ENCODE peak calls at places on chromosomes 2 and 18, in six cellular contexts. Z is T-helper 22 cell, V is caudate nucleus, E is RKO, B is astrocyte of the hippocampus, X is activated B cell treated with CpG ODN at 0.5 μM for 24 hours. D is an unnamed sample.

GRCh38 chr18:29874519-29875098 is 1167.9 kb downstream of the DSC3 start:
- DNase-seq in Z (no peak), V (no peak), E (peak), B (peak), X (no peak), D (no peak)

GRCh38 chr2:201781583-201782051 is 884 bp upstream of the ALS2 start:
- DNase-seq in Z (no peak), V (peak), E (no peak), B (no peak), X (no peak), D (peak)

GRCh38 chr18:12315911-12316310 is 7.9 kb downstream of the TUBB6 start:
- DNase-seq in Z (no peak), V (no peak), E (no peak), B (no peak), X (no peak), D (no peak)

GRCh38 chr2:177633111-177633510 is 240.5 kb downstream of the AGPS start:
- DNase-seq in Z (no peak), V (no peak), E (no peak), B (no peak), X (no peak), D (no peak)

GRCh38 chr18:10822457-10822856 is 296.6 kb downstream of the NAPG start:
- DNase-seq in Z (no peak), V (no peak), E (no peak), B (peak), X (no peak), D (no peak)

GRCh38 chr18:12776821-12777471 is 74.1 kb downstream of the PSMG2 start:
- DNase-seq in Z (no peak), V (no peak), E (no peak), B (no peak), X (no peak), D (peak)

GRCh38 chr2:130837811-130838565 is 1.3 kb downstream of the ARHGEF4 start:
- DNase-seq in Z (no peak), V (no peak), E (no peak), B (no peak), X (no peak), D (no peak)

GRCh38 chr2:219633276-219634065 is 6.0 kb downstream of the SLC4A3 start:
- DNase-seq in Z (no peak), V (no peak), E (no peak), B (no peak), X (no peak), D (no peak)

GRCh38 chr2:233979748-233980147 is 62.6 kb downstream of the TRPM8 start:
- DNase-seq in Z (no peak), V (no peak), E (peak), B (no peak), X (no peak), D (no peak)

D was measured in Caco-2.